ENCODE peak calls at places on chromosomes 12 and 14, in seven cellular contexts. L is cardiac muscle cell; C is colonic mucosa; V is heart left ventricle; F is upper lobe of left lung; H is left lung; A is CD8-positive, alpha-beta T cell. R is an unnamed sample. For H3K4me1 and H3K9me3, the result is how much of the 10 kb centered on the place peaks cover.

GRCh38 chr12:105317942-105318614 is 12.4 kb upstream of the C12orf75 start:
- DNase-seq in C (no peak), V (no peak), L (no peak), F (no peak), H (no peak), A (no peak), R (no peak)

GRCh38 chr14:24377660-24378059 is 9.7 kb downstream of the NFATC4 start:
- DNase-seq in V (no peak), C (no peak), F (no peak), H (no peak), A (no peak), L (peak), R (no peak)

GRCh38 chr12:67299936-67300335 is 30.8 kb downstream of the CAND1 start:
- DNase-seq in C (no peak), V (no peak), L (no peak), F (no peak), A (no peak), H (no peak), R (no peak)

GRCh38 chr12:110073049-110073831 is 24.9 kb upstream of the C12orf76 start:
- DNase-seq in H (no peak), L (no peak), A (peak), C (peak), V (peak), F (no peak), R (peak)

GRCh38 chr14:91897121-91897701 is 29.9 kb upstream of the TC2N start:
- DNase-seq in L (no peak), C (no peak), V (peak), A (no peak), H (no peak), F (no peak), R (peak)

GRCh38 chr12:91111366-91112321 is at the start of gene LUM:
- DNase-seq in V (peak), C (peak), A (no peak), H (no peak), L (peak), F (no peak), R (peak)

GRCh38 chr12:111643428-111643826 is 42.3 kb downstream of the BRAP start:
- DNase-seq in A (no peak), C (peak), H (no peak), L (no peak), F (no peak), V (peak), R (no peak)

GRCh38 chr14:55705651-55706340 is 125.8 kb downstream of the KTN1 start:
- DNase-seq in C (no peak), L (no peak), V (no peak), F (no peak), H (peak), A (no peak), R (no peak)

GRCh38 chr14:64040044-64040443 is 187.2 kb downstream of the SYNE2 start:
- DNase-seq in C (no peak), H (no peak), L (no peak), F (no peak), V (no peak), A (no peak), R (no peak)

GRCh38 chr12:131831021-131831571 is 2.9 kb downstream of the MMP17 start:
- DNase-seq in H (peak), F (peak), V (no peak), A (no peak), C (no peak), L (no peak), R (no peak)

GRCh38 chr14:53953002-53953827 is 3.4 kb downstream of the BMP4 start:
- DNase-seq in A (no peak), H (peak), L (peak), F (peak), C (peak), V (peak), R (peak)

GRCh38 chr12:104909761-104910160 is 48.3 kb downstream of the SLC41A2 start:
- DNase-seq in C (no peak), L (no peak), A (no peak), V (no peak), F (no peak), H (no peak), R (no peak)

GRCh38 chr14:97723321-97723720 is 926.1 kb downstream of the VRK1 start:
- DNase-seq in F (peak), L (no peak), H (no peak), C (no peak), A (no peak), V (no peak), R (no peak)

GRCh38 chr12:21562859-21563258 is 36.8 kb downstream of the SPX start:
- DNase-seq in V (no peak), A (no peak), C (no peak), F (no peak), L (no peak), H (no peak), R (no peak)

GRCh38 chr12:90172524-90172923 is 463.9 kb upstream of the ATP2B1 start:
- DNase-seq in C (no peak), V (no peak), A (no peak), F (no peak), L (no peak), H (no peak), R (no peak)

GRCh38 chr14:63499701-63500250 is 43.4 kb downstream of the PPP2R5E start:
- DNase-seq in A (no peak), V (no peak), F (no peak), C (no peak), H (no peak), L (no peak), R (no peak)

GRCh38 chr12:79614730-79615129 is 76.0 kb downstream of the PAWR start:
- DNase-seq in L (no peak), F (no peak), V (no peak), H (no peak), A (no peak), C (no peak), R (no peak)

GRCh38 chr14:68945190-68945584 is 33.9 kb downstream of the ACTN1 start:
- DNase-seq in F (no peak), H (no peak), V (no peak), A (no peak), L (no peak), C (no peak), R (no peak)

GRCh38 chr12:85424581-85425348 is 144.7 kb downstream of the ALX1 start:
- DNase-seq in L (peak), A (no peak), V (no peak), F (no peak), C (peak), H (peak), R (no peak)

GRCh38 chr14:79583738-79584405 is 627.4 kb downstream of the DIO2 start:
- DNase-seq in F (no peak), C (no peak), L (no peak), V (no peak), H (no peak), A (no peak), R (no peak)

GRCh38 chr12:5830121-5830520 is 114.9 kb downstream of the ANO2 start:
- DNase-seq in H (no peak), F (no peak), V (no peak), C (no peak), L (no peak), A (no peak), R (no peak)

GRCh38 chr12:53604581-53604980 is 21.6 kb downstream of the ATF7 start:
- DNase-seq in C (no peak), V (no peak), A (no peak), H (no peak), L (no peak), F (no peak), R (no peak)

GRCh38 chr12:66000958-66001357 is 129.6 kb downstream of the LLPH start:
- DNase-seq in C (no peak), H (no peak), F (no peak), V (no peak), A (no peak), L (no peak), R (no peak)

GRCh38 chr14:105866841-105867321 is 340.5 kb downstream of the TMEM121 start:
- DNase-seq in A (no peak), C (no peak), F (peak), H (peak), L (no peak), V (no peak), R (peak)

GRCh38 chr12:104290855-104291254 is 12.7 kb upstream of the EID3 start:
- DNase-seq in H (no peak), C (no peak), V (no peak), A (no peak), L (no peak), F (no peak), R (no peak)

GRCh38 chr12:132517013-132517739 is 27.2 kb downstream of the FBRSL1 start:
- DNase-seq in H (no peak), V (no peak), L (no peak), F (peak), A (no peak), C (no peak), R (no peak)

GRCh38 chr14:43901950-43902349 is 605.1 kb downstream of the FSCB start:
- DNase-seq in F (no peak), A (no peak), C (no peak), H (no peak), L (no peak), V (no peak), R (no peak)

GRCh38 chr12:19884081-19884480 is 444.8 kb downstream of the AEBP2 start:
- DNase-seq in A (no peak), C (no peak), H (no peak), L (no peak), F (no peak), V (no peak), R (no peak)

GRCh38 chr12:122726056-122726558 is 4.5 kb downstream of the HCAR1 start:
- DNase-seq in H (no peak), F (no peak), L (no peak), V (no peak), A (no peak), C (no peak), R (no peak)

GRCh38 chr12:48788852-48789775 is at the start of gene ADCY6:
- DNase-seq in V (peak), F (peak), C (peak), H (peak), A (no peak), L (peak), R (peak)

GRCh38 chr12:6279631-6280030 is 30.9 kb upstream of the PLEKHG6 start:
- DNase-seq in C (no peak), H (peak), A (no peak), L (no peak), F (no peak), V (no peak), R (no peak)

GRCh38 chr14:57383125-57383524 is 7.3 kb upstream of the NAA30 start:
- DNase-seq in A (no peak), F (no peak), H (no peak), V (no peak), L (no peak), C (no peak), R (no peak)

GRCh38 chr14:101858791-101859537 is 97.5 kb downstream of the PPP2R5C start:
- DNase-seq in H (no peak), L (peak), A (no peak), F (no peak), C (no peak), V (no peak), R (no peak)

GRCh38 chr12:86193931-86194330 is 62.3 kb downstream of the MGAT4C start:
- DNase-seq in V (no peak), H (no peak), C (no peak), A (no peak), F (no peak), L (no peak), R (no peak)

GRCh38 chr12:124685689-124685993 is 118.2 kb upstream of the NCOR2 start:
- DNase-seq in F (no peak), H (no peak), V (no peak), C (no peak), A (no peak), L (no peak), R (no peak)
- H3K4me1 ChIP-seq in F (half or more), H (half or more), V (under half), C (under half), A (under half), L (under half), R (under half)

GRCh38 chr14:40096968-40097367 is 664.7 kb upstream of the FBXO33 start:
- DNase-seq in C (no peak), L (no peak), V (no peak), F (no peak), H (no peak), A (no peak), R (no peak)

GRCh38 chr14:40099316-40099715 is 667.1 kb upstream of the FBXO33 start:
- DNase-seq in A (no peak), V (no peak), L (no peak), F (no peak), C (no peak), H (no peak), R (no peak)

GRCh38 chr14:40100544-40101196 is 668.4 kb upstream of the FBXO33 start:
- DNase-seq in A (no peak), F (no peak), H (no peak), C (no peak), L (no peak), V (no peak), R (no peak)

GRCh38 chr14:40093800-40094199 is 661.6 kb upstream of the FBXO33 start:
- DNase-seq in F (no peak), A (no peak), V (no peak), L (no peak), C (no peak), H (no peak), R (no peak)

DNA sequence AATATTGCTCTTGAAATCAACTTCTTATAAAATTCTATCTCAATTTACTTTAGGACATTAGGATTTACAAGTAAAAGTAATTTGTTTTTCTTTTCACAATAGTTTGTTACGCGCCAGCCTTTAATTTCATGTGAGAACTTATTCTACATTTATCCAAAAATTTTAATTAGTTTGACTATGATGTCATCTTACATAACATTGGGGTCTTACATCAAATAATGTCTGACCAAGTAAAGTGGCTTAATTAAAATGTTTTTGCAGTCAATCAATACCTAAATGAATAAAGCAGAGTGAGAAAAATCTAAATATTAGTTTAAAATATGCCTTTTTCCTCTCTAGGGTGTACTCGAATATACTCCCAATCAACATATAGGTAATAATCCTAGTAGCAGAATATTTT is 666.2 kb upstream of the FBXO33 start:
- DNase-seq in V (no peak), F (no peak), H (no peak), L (no peak), C (no peak), A (no peak), R (no peak)
- H3K9me3 ChIP-seq in V (under half), F (under half), H (under half), L (under half), C (under half), A (under half), R (under half)

DNA sequence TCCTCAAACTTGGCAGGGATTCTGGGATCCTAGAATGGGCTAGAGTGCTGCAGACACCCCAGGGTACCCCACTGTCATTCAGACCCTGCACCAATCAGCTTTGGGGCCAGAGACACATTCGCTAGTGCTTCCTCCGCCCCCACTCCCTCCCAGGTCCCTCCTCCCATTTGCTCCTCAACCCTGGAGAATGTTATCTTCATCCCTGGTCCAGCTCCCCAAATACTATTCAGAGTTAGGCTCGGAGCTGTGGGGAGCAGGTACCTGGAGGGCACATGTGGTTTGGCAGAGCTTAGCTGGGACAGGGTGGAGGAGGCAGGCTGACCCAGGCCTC is 19.4 kb downstream of the VSX2 start:
- DNase-seq in V (no peak), H (no peak), F (no peak), C (no peak), A (no peak), L (no peak), R (no peak)
- H3K4me3 ChIP-seq in V (peak), H (no peak), F (peak), C (no peak), A (no peak), L (no peak), R (peak)

DNA sequence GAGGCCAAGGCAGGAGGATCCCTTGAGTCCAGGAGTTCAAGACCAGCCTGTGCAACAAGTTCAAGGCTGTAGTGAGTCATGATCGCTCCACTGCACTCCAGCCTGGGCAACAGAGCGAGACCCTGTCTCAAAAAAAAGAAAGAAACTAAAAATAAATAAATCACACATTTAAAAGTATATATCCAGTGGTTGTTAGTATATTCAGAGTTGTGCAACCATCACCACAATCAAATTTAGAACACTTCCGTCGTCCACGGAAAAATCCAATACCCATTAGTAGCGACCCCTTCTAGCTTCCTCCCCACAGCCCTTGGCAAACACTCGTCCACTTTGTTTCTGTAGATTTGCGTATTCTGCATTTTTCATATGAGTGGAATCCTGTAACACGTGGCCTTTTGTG is 44.7 kb upstream of the EML1 start:
- DNase-seq in C (no peak), L (no peak), A (no peak), H (no peak), F (no peak), V (no peak), R (no peak)
- H3K4me1 ChIP-seq in C (under half), L (under half), A (under half), H (under half), F (half or more), V (under half), R (under half)

DNA sequence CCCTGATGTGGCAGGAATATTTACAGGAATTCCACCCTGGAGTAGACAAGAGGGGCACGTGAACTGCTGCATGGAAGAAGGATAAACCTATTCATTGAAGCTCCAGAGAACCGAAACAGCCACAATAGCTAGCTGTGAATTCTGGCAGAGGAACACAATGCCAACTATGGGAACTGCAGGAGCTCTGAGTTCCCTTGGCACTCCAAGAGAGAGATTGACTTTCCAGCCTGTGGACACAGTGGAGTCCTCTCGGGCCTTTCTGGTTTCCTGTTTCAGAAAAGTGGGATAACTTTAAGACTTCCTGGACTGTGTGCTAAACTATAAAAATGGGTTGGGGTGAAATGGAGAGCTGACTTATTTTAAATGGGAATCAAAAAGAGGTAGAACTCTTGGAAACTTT is 11.9 kb downstream of the CACNA2D4 start:
- DNase-seq in C (peak), L (no peak), A (no peak), F (no peak), V (no peak), H (no peak), R (no peak)
- H3K9me3 ChIP-seq in C (under half), L (under half), A (under half), F (under half), V (under half), H (under half), R (under half)

GRCh38 chr14:36773136-36773540 is 111.5 kb downstream of the PAX9 start:
- DNase-seq in A (no peak), V (no peak), H (no peak), C (no peak), L (no peak), F (no peak), R (no peak)
- H3K4me3 ChIP-seq in A (no peak), V (no peak), H (no peak), C (no peak), L (no peak), F (no peak), R (no peak)

DNA sequence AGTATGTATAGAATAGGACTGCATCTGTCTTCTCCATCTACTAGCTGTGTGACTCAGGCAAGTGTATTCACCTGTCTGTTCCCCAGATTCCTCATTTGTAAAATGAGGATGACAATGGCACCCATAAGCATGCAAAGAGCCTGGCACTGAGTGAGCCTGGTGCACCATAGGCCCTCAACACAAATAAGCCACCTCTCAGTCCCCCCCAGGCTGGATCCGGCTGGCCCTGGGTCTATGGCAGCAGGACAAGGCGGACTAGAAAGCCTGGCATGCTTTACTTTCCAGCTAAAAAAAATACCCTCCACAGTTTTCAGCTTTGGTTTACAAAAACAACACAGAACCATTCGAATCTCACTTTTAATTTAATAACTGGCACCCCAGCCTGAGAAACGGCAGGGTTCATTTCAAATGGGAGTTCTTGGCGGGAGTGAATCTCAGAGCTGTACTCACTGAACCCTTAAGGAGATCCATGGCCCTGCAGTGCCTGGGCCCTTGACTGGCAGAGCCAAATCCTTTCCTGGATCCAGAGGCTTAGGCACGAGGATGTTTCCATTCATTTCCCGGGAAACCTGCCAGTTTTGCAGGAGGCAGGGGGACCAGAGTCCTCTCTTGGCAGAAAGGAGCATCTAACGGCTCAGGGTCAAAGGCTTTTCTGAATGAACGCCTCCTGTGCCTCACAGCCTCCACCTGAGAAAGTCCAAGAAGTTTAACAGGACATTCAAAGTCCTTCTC is 17.7 kb downstream of the SYNE3 start:
- DNase-seq in C (peak), H (no peak), F (no peak), A (no peak), V (no peak), L (no peak), R (peak)
- H3K4me1 ChIP-seq in C (under half), H (under half), F (under half), A (under half), V (under half), L (under half), R (under half)

GRCh38 chr14:104189629-104190335 is 51.4 kb downstream of the KIF26A start:
- DNase-seq in C (no peak), V (no peak), A (no peak), H (peak), L (no peak), F (peak), R (no peak)
- H3K9me3 ChIP-seq in C (under half), V (under half), A (under half), H (under half), L (under half), F (under half), R (under half)